ENCODE peak calls at places on chromosomes 11 and 22, in four cellular contexts. H is right lobe of liver, P is tibial artery, E is cardiac muscle cell. A is an unnamed sample. For H3K4me1, the result is how much of the 10 kb centered on the place peaks cover.

GRCh38 chr11:102527701-102528100 is 2.8 kb downstream of the MMP7 start:
- DNase-seq in H (no peak), P (no peak), E (no peak), A (no peak)

GRCh38 chr11:108663154-108663877 is 1.6 kb upstream of the DDX10 start:
- DNase-seq in H (no peak), P (no peak), E (no peak), A (no peak)

GRCh38 chr22:39900306-39901227 is at the start of gene GRAP2:
- DNase-seq in H (no peak), P (no peak), E (no peak), A (no peak)

GRCh38 chr11:12785901-12786300 is 111.7 kb downstream of the TEAD1 start:
- DNase-seq in H (no peak), P (no peak), E (no peak), A (no peak)

GRCh38 chr11:35098850-35099249 is 40.1 kb upstream of the CD44 start:
- DNase-seq in H (no peak), P (no peak), E (no peak), A (no peak)

GRCh38 chr11:66981976-66982578 is 7.0 kb downstream of the C11orf86 start:
- DNase-seq in H (peak), P (peak), E (no peak), A (peak)

GRCh38 chr11:68271781-68272608 is at the start of gene C11orf24:
- DNase-seq in H (peak), P (peak), E (peak), A (peak)

GRCh38 chr11:33747969-33748368 is 11.7 kb upstream of the CD59 start:
- DNase-seq in H (no peak), P (no peak), E (no peak), A (no peak)

GRCh38 chr11:64827451-64827839 is 17.0 kb downstream of the CDC42BPG start:
- DNase-seq in H (no peak), P (no peak), E (no peak), A (no peak)

GRCh38 chr11:129023968-129024676 is 81.5 kb upstream of the TP53AIP1 start:
- DNase-seq in H (no peak), P (no peak), E (peak), A (peak)

GRCh38 chr11:117454564-117454917 is 126.9 kb downstream of the CEP164 start:
- DNase-seq in H (no peak), P (no peak), E (no peak), A (no peak)

GRCh38 chr11:121104223-121104831 is 3.3 kb downstream of the TECTA start:
- DNase-seq in H (no peak), P (no peak), E (no peak), A (no peak)

GRCh38 chr11:11982461-11982860 is 26.0 kb downstream of the DKK3 start:
- DNase-seq in H (no peak), P (no peak), E (no peak), A (no peak)

GRCh38 chr22:27252282-27253049 is 549.1 kb downstream of the MN1 start:
- DNase-seq in H (no peak), P (peak), E (no peak), A (no peak)

GRCh38 chr11:73980001-73980960 is 2.4 kb downstream of the UCP2 start:
- DNase-seq in H (peak), P (peak), E (no peak), A (no peak)

GRCh38 chr11:95152878-95153856 is 63.5 kb downstream of the ENDOD1 start:
- DNase-seq in H (no peak), P (no peak), E (no peak), A (no peak)

GRCh38 chr11:134120921-134121526 is 52.2 kb downstream of the JAM3 start:
- DNase-seq in H (no peak), P (peak), E (no peak), A (no peak)

DNA sequence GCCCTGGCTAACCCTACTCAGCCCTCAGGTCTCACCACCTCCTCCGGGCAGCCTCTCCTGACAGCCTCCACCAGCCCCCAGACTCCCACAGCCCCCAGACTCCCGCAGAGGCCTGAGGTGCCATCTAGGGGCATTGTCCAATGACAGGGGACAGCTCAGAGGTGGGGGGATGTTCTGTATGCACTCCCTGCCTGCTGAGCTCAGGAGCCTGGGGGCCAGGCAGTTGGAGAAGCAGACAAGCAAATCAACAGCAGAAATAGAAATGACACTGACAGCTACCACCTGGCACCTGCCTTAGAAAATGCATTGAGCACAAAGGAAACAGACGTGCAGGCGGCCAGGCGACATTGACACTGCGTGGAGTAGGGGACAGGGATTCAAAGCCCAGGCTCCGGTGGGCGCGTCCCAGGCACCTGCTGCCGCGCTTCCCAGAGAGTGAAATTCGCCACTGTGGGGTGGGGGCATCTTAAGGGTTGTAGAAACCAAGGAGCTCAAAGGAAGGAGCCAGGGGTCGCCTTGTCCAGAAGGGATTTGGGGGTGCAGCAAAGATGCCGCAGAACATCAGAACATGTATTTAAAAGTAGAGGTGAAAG is 22.5 kb upstream of the WNT7B start:
- DNase-seq in H (no peak), P (no peak), E (no peak), A (peak)
- H3K4me1 ChIP-seq in H (under half), P (under half), E (under half), A (under half)

GRCh38 chr11:111730871-111731591 is 35.2 kb downstream of the PPP2R1B start:
- DNase-seq in H (peak), P (peak), E (no peak), A (no peak)

GRCh38 chr11:111727431-111727830 is 38.8 kb downstream of the PPP2R1B start:
- DNase-seq in H (no peak), P (no peak), E (no peak), A (no peak)

GRCh38 chr11:111730031-111730430 is 36.2 kb downstream of the PPP2R1B start:
- DNase-seq in H (no peak), P (no peak), E (peak), A (no peak)

GRCh38 chr11:111731839-111732238 is 34.4 kb downstream of the PPP2R1B start:
- DNase-seq in H (no peak), P (peak), E (no peak), A (no peak)

DNA sequence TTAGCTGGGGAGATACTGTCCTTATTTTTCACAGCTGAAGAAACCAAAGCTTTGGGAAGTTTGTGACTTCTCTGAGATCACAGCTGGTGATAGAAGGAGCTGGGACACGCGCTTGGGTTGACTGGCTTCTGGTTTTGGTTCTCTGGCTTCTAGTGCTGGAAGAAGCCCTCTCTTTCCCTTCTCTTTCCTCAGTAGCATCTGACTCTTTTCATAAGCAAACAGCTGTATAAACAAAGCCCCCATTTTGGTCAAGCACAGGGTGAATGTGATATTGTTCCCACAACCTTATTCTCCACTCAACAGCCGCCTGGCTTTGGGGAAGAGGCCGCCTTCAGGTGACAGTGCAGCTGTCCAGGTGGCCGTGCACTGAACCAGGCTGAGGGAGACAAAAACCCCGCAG is 36.7 kb downstream of the PPP2R1B start:
- DNase-seq in H (no peak), P (no peak), E (no peak), A (no peak)
- H3K27ac ChIP-seq in H (peak), P (peak), E (peak), A (no peak)

GRCh38 chr22:35409783-35410662 is 10.1 kb downstream of the MCM5 start:
- DNase-seq in H (peak), P (no peak), E (no peak), A (no peak)
- H3K4me3 ChIP-seq in H (no peak), P (no peak), E (no peak), A (no peak)

GRCh38 chr11:86579406-86579731 is 93.0 kb downstream of the ME3 start:
- DNase-seq in H (no peak), P (peak), E (no peak), A (no peak)
- H3K4me1 ChIP-seq in H (under half), P (under half), E (under half), A (under half)

GRCh38 chr22:29003975-29004646 is 57.5 kb downstream of the C22orf31 start:
- DNase-seq in H (no peak), P (no peak), E (peak), A (no peak)

GRCh38 chr22:29000641-29001040 is 61.0 kb downstream of the C22orf31 start:
- DNase-seq in H (no peak), P (no peak), E (no peak), A (no peak)

GRCh38 chr22:29004647-29005371 is 56.8 kb downstream of the C22orf31 start:
- DNase-seq in H (peak), P (no peak), E (peak), A (no peak)

GRCh38 chr22:29003552-29003951 is 58.1 kb downstream of the C22orf31 start:
- DNase-seq in H (no peak), P (no peak), E (no peak), A (no peak)

DNA sequence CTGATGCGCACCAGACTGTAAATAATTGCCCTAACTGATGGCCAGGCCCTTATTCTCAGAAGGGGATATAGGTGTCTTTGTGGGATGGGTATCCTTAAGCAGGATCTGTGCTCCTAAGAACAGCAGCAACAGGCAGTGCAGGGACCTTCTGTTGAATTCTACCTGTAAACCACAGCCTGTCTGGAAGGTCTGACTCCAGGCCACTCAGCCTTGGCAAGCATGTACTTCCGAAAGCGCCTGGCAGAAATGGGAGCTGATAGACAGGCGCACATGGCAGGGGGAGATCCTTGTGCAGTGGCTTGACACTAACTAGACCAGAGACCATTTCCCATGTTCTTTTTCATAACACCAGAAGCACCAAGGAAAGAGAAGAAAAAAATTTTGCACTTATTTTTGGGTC is 59.0 kb downstream of the C22orf31 start:
- DNase-seq in H (no peak), P (no peak), E (no peak), A (no peak)
- H3K27ac ChIP-seq in H (no peak), P (no peak), E (peak), A (no peak)

GRCh38 chr11:19437760-19438159 is 197.0 kb upstream of the E2F8 start:
- DNase-seq in H (no peak), P (no peak), E (no peak), A (no peak)

GRCh38 chr11:19433791-19434190 is 193.0 kb upstream of the E2F8 start:
- DNase-seq in H (no peak), P (no peak), E (no peak), A (no peak)

GRCh38 chr11:19435306-19435989 is 194.7 kb upstream of the E2F8 start:
- DNase-seq in H (no peak), P (no peak), E (no peak), A (no peak)

GRCh38 chr11:19433367-19433766 is 192.6 kb upstream of the E2F8 start:
- DNase-seq in H (no peak), P (no peak), E (no peak), A (no peak)

DNA sequence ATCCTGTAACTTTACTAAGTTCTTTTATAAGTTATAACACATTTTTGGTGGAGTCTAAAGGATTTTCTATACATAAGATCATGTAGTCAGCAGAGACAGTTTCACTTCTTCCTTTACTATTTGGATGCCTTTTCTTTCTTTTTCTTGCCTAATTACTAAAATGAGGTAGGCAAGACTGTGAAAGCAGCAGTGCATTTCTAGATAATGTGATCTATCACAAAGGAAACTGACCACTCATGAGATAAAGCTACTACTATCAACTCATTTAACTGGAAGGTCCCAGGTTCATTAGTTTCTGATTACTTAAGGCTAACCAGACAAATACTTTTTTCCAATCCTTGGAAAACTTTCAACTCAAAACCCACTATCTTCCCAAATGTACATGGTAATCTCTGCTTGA is 196.2 kb upstream of the E2F8 start:
- DNase-seq in H (no peak), P (no peak), E (no peak), A (no peak)
- H3K4me3 ChIP-seq in H (no peak), P (no peak), E (no peak), A (no peak)

DNA sequence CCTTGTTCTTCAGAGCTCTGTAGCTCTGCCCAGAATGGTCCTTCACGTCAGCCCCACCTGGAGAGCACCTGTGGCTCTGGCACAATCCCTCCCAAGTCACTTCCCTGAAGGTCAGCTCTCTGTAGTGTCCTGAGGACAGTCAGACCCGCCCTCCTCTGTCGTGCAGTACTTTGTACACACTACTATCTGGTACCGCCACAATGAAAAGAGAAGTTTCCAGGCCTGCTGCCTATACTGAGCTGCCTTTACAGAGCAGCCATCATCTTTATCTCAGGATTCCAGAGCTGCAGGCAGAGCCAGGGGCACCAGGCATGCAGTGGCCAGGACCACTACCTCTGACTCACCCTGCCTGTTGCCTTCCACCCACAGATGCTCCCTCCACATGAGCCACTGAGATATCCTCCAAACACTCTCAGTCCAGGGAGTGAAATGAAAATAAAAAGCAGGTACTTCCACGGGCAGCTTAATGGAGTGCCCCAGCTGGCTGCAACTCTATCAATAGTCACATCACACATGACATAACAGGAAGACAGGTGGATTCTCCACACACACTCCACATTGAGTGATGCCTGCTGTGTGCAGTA is 7.3 kb downstream of the PACSIN2 start:
- DNase-seq in H (no peak), P (no peak), E (peak), A (no peak)
- H3K4me1 ChIP-seq in H (under half), P (under half), E (under half), A (half or more)